ENCODE peak calls at places on chromosomes 2 and 18, in five cellular contexts. A is bronchial epithelial cell, H is astrocyte of the spinal cord, I is upper lobe of right lung, R is endothelial cell. Y is an unnamed sample.

GRCh38 chr18:13703899-13704298 is 22.5 kb downstream of the FAM210A start:
- DNase-seq in R (no peak), I (no peak), A (no peak), H (peak), Y (no peak)

GRCh38 chr18:59902180-59902992 is 2.6 kb downstream of the PMAIP1 start:
- DNase-seq in H (peak), I (no peak), A (peak), R (no peak), Y (no peak)

GRCh38 chr2:26438526-26438925 is 36.8 kb downstream of the DRC1 start:
- DNase-seq in H (no peak), I (no peak), A (peak), R (no peak), Y (no peak)

GRCh38 chr2:5766051-5766450 is 73.9 kb downstream of the SOX11 start:
- DNase-seq in H (peak), I (no peak), A (no peak), R (no peak), Y (no peak)

GRCh38 chr2:201882353-201883095 is 76.2 kb downstream of the CDK15 start:
- DNase-seq in I (no peak), R (peak), H (peak), A (no peak), Y (no peak)

GRCh38 chr2:229882583-229882982 is 39.2 kb downstream of the TRIP12 start:
- DNase-seq in A (no peak), H (no peak), R (no peak), I (no peak), Y (no peak)

GRCh38 chr18:11027862-11028261 is 121.5 kb downstream of the PIEZO2 start:
- DNase-seq in H (no peak), I (no peak), A (no peak), R (no peak), Y (no peak)

GRCh38 chr2:101188683-101189405 is 37.7 kb upstream of the TBC1D8 start:
- DNase-seq in H (peak), R (peak), I (no peak), A (no peak), Y (no peak)

GRCh38 chr2:134372611-134373131 is 118.8 kb downstream of the MGAT5 start:
- DNase-seq in H (peak), A (peak), R (no peak), I (no peak), Y (no peak)

GRCh38 chr2:182761903-182762302 is 45.8 kb downstream of the DNAJC10 start:
- DNase-seq in H (peak), I (no peak), R (no peak), A (peak), Y (no peak)
- TF ChIP-seq CTCF in H (peak), I (peak), R (no peak), A (no peak), Y (peak)

GRCh38 chr2:126503476-126503875 is 152.5 kb upstream of the GYPC start:
- DNase-seq in I (no peak), R (no peak), A (no peak), H (no peak), Y (no peak)
- TF ChIP-seq CTCF in I (no peak), R (no peak), A (no peak), H (no peak), Y (no peak)

DNA sequence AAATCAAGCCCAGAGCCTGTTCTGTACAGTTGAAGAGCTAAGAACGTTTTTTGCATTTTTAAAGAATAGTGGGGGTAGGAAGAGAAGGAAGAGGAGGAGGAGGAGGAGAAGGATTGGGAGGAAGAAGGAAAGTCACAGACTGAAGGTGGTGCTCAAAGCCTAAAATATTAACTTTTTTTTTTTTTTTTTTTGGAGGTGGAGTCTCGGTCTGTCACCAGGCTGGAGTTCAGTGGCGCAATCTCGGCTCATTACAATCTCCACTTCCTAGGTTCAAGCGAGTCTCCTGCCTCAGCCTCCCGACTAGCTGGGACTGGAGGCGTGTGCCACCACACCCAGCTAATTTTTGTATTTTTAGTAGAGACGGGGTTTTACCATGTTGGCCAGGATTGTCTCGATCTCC is 18.3 kb upstream of the KLHL29 start:
- DNase-seq in R (no peak), I (no peak), A (no peak), H (no peak), Y (no peak)
- TF ChIP-seq CTCF in R (no peak), I (no peak), A (no peak), H (no peak), Y (peak)

GRCh38 chr18:47561316-47561715 is 309.9 kb upstream of the SKOR2 start:
- DNase-seq in H (no peak), A (no peak), R (no peak), I (no peak), Y (no peak)

GRCh38 chr18:47557160-47557559 is 305.7 kb upstream of the SKOR2 start:
- DNase-seq in I (no peak), R (no peak), A (no peak), H (no peak), Y (no peak)

GRCh38 chr18:47558110-47558750 is 306.8 kb upstream of the SKOR2 start:
- DNase-seq in H (no peak), I (no peak), R (no peak), A (no peak), Y (no peak)

DNA sequence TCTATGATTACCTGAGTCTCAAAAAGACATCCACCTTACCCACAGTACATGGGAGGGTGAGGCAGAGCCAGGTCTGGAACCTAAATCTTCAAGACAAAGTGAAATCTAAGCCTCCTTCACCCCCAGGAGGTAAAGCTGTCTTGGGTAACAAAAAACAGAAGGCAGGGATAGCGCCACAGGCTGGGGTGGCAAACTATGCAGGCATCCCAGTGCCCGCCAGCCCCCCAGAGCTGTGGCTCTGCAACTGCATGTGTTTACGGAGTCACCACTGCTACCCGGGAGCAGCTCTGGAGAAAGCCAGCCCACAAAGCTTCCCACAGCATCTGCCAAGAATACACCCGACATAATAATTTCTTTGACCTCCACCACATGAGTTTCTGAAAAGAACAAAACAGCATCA is 309.2 kb upstream of the SKOR2 start:
- DNase-seq in I (no peak), H (no peak), R (no peak), A (no peak), Y (no peak)
- TF ChIP-seq CTCF in I (no peak), H (no peak), R (no peak), A (no peak), Y (no peak)

GRCh38 chr2:152189622-152190495 is 14.3 kb upstream of the STAM2 start:
- DNase-seq in H (peak), A (peak), I (no peak), R (peak), Y (peak)
- TF ChIP-seq CTCF in H (peak), A (peak), I (peak), R (no peak), Y (peak)

GRCh38 chr2:27807476-27807875 is 36.0 kb downstream of the MRPL33 start:
- DNase-seq in I (no peak), A (peak), R (peak), H (peak), Y (no peak)
- TF ChIP-seq CTCF in I (peak), A (peak), R (peak), H (peak), Y (peak)

GRCh38 chr2:102707796-102708713 is 53.8 kb upstream of the TMEM182 start:
- DNase-seq in R (no peak), H (no peak), I (no peak), A (no peak), Y (no peak)

GRCh38 chr2:102698369-102699111 is 63.3 kb upstream of the TMEM182 start:
- DNase-seq in H (no peak), I (no peak), R (no peak), A (peak), Y (no peak)

GRCh38 chr2:102703305-102703704 is 58.5 kb upstream of the TMEM182 start:
- DNase-seq in H (no peak), I (no peak), R (no peak), A (no peak), Y (no peak)

GRCh38 chr2:102704531-102704930 is 57.3 kb upstream of the TMEM182 start:
- DNase-seq in A (no peak), H (no peak), I (no peak), R (no peak), Y (no peak)

GRCh38 chr2:102703748-102704147 is 58.1 kb upstream of the TMEM182 start:
- DNase-seq in H (peak), I (no peak), R (peak), A (peak), Y (no peak)
- TF ChIP-seq CTCF in H (peak), I (peak), R (peak), A (peak), Y (peak)

GRCh38 chr2:74414913-74415761 is 6.3 kb downstream of the C2orf81 start:
- DNase-seq in I (peak), R (peak), A (no peak), H (no peak), Y (peak)
- TF ChIP-seq CTCF in I (peak), R (no peak), A (peak), H (peak), Y (no peak)

GRCh38 chr2:226125151-226125550 is 674.5 kb downstream of the IRS1 start:
- DNase-seq in A (peak), R (no peak), H (no peak), I (no peak), Y (no peak)
- TF ChIP-seq CTCF in A (no peak), R (no peak), H (no peak), I (no peak), Y (no peak)